ENCODE peak calls at places on chromosomes 16 and 17, in nine cellular contexts. G, J, Z, R, N, Q, U, C and T are unnamed samples. For H3K4me1, the result is how much of the 10 kb centered on the place peaks cover.

GRCh38 chr17:77579717-77580116 is 378.8 kb upstream of the TNRC6C start:
- DNase-seq in U (no peak), Q (no peak), Z (no peak), J (no peak), N (peak), G (no peak), C (no peak), R (no peak), T (no peak)

GRCh38 chr17:72361892-72362291 is 241.1 kb downstream of the SOX9 start:
- DNase-seq in R (peak), U (no peak), Z (no peak), J (no peak), C (no peak), G (no peak), Q (peak), N (no peak), T (no peak)

GRCh38 chr16:4089251-4089810 is 26.9 kb downstream of the ADCY9 start:
- DNase-seq in N (no peak), Z (no peak), J (no peak), G (no peak), U (no peak), C (no peak), Q (peak), R (no peak), T (peak)

GRCh38 chr17:34386925-34387550 is 24.0 kb upstream of the CCL1 start:
- DNase-seq in Z (no peak), N (no peak), C (no peak), G (no peak), J (peak), R (no peak), U (no peak), Q (peak), T (no peak)

GRCh38 chr16:52052818-52053217 is 494.1 kb downstream of the TOX3 start:
- DNase-seq in G (no peak), R (no peak), C (no peak), N (no peak), J (no peak), Q (no peak), U (no peak), Z (no peak), T (no peak)

GRCh38 chr16:72197556-72197955 is 25.6 kb upstream of the PMFBP1 start:
- DNase-seq in Z (no peak), G (no peak), U (no peak), J (no peak), Q (no peak), C (no peak), R (no peak), N (no peak), T (no peak)

GRCh38 chr16:24844101-24845030 is 1.4 kb upstream of the SLC5A11 start:
- DNase-seq in R (peak), J (no peak), U (no peak), C (peak), Q (peak), N (peak), Z (no peak), G (no peak), T (no peak)

GRCh38 chr17:74712756-74713155 is at the start of gene CD300LF:
- DNase-seq in J (peak), U (no peak), Q (no peak), Z (no peak), G (no peak), R (no peak), C (no peak), N (peak), T (peak)

GRCh38 chr17:36611345-36612072 is 10.1 kb downstream of the MRM1 start:
- DNase-seq in Q (peak), N (no peak), J (no peak), U (no peak), R (peak), G (no peak), Z (no peak), C (no peak), T (peak)

GRCh38 chr17:18968945-18969887 is 17.3 kb downstream of the SLC5A10 start:
- DNase-seq in U (no peak), C (peak), J (no peak), Q (no peak), R (peak), Z (no peak), N (peak), G (no peak), T (peak)

GRCh38 chr17:6195123-6195522 is 124.9 kb downstream of the WSCD1 start:
- DNase-seq in C (no peak), Q (no peak), N (no peak), J (no peak), Z (no peak), U (no peak), G (no peak), R (no peak), T (no peak)

GRCh38 chr16:30472328-30472942 is at the start of gene ITGAL:
- DNase-seq in J (peak), G (no peak), U (peak), Q (no peak), R (no peak), N (peak), Z (no peak), C (no peak), T (peak)

GRCh38 chr17:83083368-83084201 is 4.2 kb downstream of the METRNL start:
- DNase-seq in J (peak), U (peak), N (peak), G (no peak), C (peak), Q (peak), R (peak), Z (peak), T (no peak)

GRCh38 chr16:728131-728889 is 1.4 kb downstream of the HAGHL start:
- DNase-seq in C (peak), R (peak), J (peak), G (peak), Q (peak), Z (no peak), N (peak), U (peak), T (peak)

GRCh38 chr16:67537270-67537635 is 8.6 kb downstream of the RIPOR1 start:
- DNase-seq in C (no peak), R (no peak), J (peak), Z (peak), U (peak), Q (peak), N (peak), G (peak), T (peak)

GRCh38 chr17:332558-333322 is 19.9 kb downstream of the RPH3AL start:
- DNase-seq in U (no peak), R (peak), Z (peak), C (no peak), J (peak), N (no peak), G (no peak), Q (peak), T (no peak)

GRCh38 chr17:1643293-1643998 is 2.1 kb downstream of the SCARF1 start:
- DNase-seq in Z (peak), J (no peak), Q (no peak), U (peak), N (peak), C (peak), G (peak), R (peak), T (peak)

GRCh38 chr17:39730095-39730921 is at the start of gene MIEN1:
- DNase-seq in U (peak), Q (peak), C (peak), J (peak), G (peak), Z (peak), R (peak), N (peak), T (peak)

GRCh38 chr16:30357085-30357714 is 2.1 kb upstream of the CD2BP2 start:
- DNase-seq in C (no peak), Z (no peak), Q (peak), R (no peak), N (no peak), J (no peak), G (no peak), U (no peak), T (no peak)

GRCh38 chr17:41369713-41370112 is at the start of gene KRT33B:
- DNase-seq in N (no peak), U (no peak), J (no peak), Q (no peak), C (no peak), Z (no peak), G (no peak), R (no peak), T (no peak)

GRCh38 chr16:31333686-31334649 is 21.0 kb upstream of the ITGAX start:
- DNase-seq in U (peak), J (no peak), C (peak), Q (peak), N (peak), Z (no peak), R (peak), G (peak), T (no peak)

GRCh38 chr16:19071811-19072777 is 4.7 kb downstream of the COQ7 start:
- DNase-seq in J (no peak), Z (no peak), N (peak), R (peak), G (peak), U (peak), Q (peak), C (peak), T (peak)

GRCh38 chr16:19940195-19940594 is 55.5 kb upstream of the GPRC5B start:
- DNase-seq in Z (no peak), N (no peak), G (no peak), U (no peak), Q (no peak), C (no peak), R (no peak), J (no peak), T (no peak)

GRCh38 chr17:7997186-7997585 is 5.2 kb upstream of the GUCY2D start:
- DNase-seq in C (peak), J (no peak), N (peak), Q (peak), G (peak), R (peak), Z (no peak), U (peak), T (no peak)

GRCh38 chr16:964696-965395 is 5.9 kb downstream of the LMF1 start:
- DNase-seq in U (peak), Z (no peak), J (no peak), G (no peak), C (no peak), N (no peak), R (no peak), Q (no peak), T (no peak)

GRCh38 chr17:2709173-2709661 is 2.3 kb downstream of the CLUH start:
- DNase-seq in N (peak), Q (no peak), U (no peak), G (no peak), Z (peak), J (no peak), R (peak), C (no peak), T (peak)

GRCh38 chr16:89507219-89507833 is 877 bp upstream of the SPG7 start:
- DNase-seq in Z (no peak), N (no peak), R (no peak), Q (no peak), C (no peak), G (no peak), J (no peak), U (peak), T (peak)

GRCh38 chr17:45861185-45861584 is 16.5 kb downstream of the SPPL2C start:
- DNase-seq in Z (no peak), R (no peak), G (no peak), J (no peak), C (no peak), Q (no peak), U (no peak), N (no peak), T (no peak)

DNA sequence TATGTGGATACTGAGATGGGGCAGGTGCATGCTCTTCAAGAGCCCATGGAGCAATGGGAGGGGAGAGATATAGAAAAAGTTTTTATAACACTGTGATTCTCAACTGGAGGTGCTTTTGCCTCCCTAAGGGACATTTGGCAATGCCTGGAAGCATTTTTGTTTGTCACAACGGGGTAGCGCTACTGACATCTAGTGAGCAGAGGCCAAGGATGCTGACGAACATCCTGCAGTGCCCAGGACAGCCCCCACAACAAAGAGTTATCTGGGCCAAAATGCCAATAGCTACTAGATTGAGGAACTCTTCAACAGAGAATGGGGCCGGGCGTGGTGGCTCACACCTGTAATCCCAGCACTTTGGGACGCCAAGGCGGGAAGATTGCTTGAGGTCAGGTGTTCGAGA is 67.2 kb upstream of the CLEC3A start:
- DNase-seq in G (peak), R (no peak), Q (no peak), U (no peak), Z (no peak), J (no peak), N (no peak), C (no peak), T (no peak)
- TF ChIP-seq CTCF in G (peak), R (no peak), Q (peak), U (no peak), Z (no peak), J (no peak), N (no peak), C (no peak), T (no peak)

DNA sequence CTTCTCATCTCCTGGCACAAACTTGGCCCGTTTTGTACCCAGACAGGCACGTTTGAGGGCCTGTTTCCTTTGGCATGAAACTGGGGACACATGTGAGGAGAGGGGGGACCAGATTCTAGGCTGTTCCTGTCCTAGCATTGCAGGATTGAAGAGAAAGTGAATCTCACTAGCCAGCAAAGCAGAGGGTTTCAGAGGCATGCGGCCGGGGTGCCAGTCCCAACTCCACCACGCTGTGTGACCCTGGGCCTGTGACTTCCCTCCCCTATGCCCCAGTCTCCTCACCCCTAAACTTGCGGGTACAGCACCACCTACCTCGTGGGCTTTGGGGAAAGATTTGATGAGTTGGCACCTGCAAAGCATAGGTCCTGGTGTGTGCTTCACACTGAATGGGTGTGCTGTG is 53.5 kb upstream of the CIBAR2 start:
- DNase-seq in Q (no peak), G (no peak), R (no peak), J (no peak), Z (no peak), N (no peak), C (no peak), U (no peak), T (no peak)
- H3K4me3 ChIP-seq in Q (no peak), G (no peak), R (no peak), J (no peak), Z (no peak), N (no peak), C (no peak), U (no peak), T (no peak)

GRCh38 chr16:2470234-2470601 is 879 bp upstream of the NTN3 start:
- DNase-seq in U (no peak), C (no peak), Q (no peak), G (no peak), R (no peak), N (no peak), J (no peak), Z (no peak), T (no peak)

GRCh38 chr16:2468725-2469398 is 2.2 kb upstream of the NTN3 start:
- DNase-seq in U (no peak), Z (peak), R (no peak), C (peak), J (no peak), G (peak), Q (no peak), N (peak), T (peak)

GRCh38 chr16:2470603-2471015 is 488 bp upstream of the NTN3 start:
- DNase-seq in N (no peak), Q (no peak), C (no peak), Z (no peak), R (no peak), J (no peak), G (no peak), U (no peak), T (no peak)

GRCh38 chr16:2468142-2468724 is 2.9 kb upstream of the NTN3 start:
- DNase-seq in C (peak), R (peak), U (no peak), Z (no peak), J (no peak), Q (peak), G (peak), N (no peak), T (no peak)

GRCh38 chr16:2469399-2470233 is 1.5 kb upstream of the NTN3 start:
- DNase-seq in Z (no peak), U (no peak), G (no peak), C (peak), J (no peak), Q (no peak), N (no peak), R (no peak), T (no peak)
- H3K4me1 ChIP-seq in Z (under half), U (under half), G (under half), C (under half), J (half or more), Q (under half), N (under half), R (under half), T (under half)

GRCh38 chr16:17921357-17921978 is 415.1 kb downstream of the NPIPA8 start:
- DNase-seq in N (peak), U (peak), Q (no peak), J (no peak), Z (no peak), R (peak), C (no peak), G (peak), T (peak)
- TF ChIP-seq CTCF in N (peak), U (peak), Q (peak), J (no peak), Z (no peak), R (peak), C (peak), G (peak), T (peak)

DNA sequence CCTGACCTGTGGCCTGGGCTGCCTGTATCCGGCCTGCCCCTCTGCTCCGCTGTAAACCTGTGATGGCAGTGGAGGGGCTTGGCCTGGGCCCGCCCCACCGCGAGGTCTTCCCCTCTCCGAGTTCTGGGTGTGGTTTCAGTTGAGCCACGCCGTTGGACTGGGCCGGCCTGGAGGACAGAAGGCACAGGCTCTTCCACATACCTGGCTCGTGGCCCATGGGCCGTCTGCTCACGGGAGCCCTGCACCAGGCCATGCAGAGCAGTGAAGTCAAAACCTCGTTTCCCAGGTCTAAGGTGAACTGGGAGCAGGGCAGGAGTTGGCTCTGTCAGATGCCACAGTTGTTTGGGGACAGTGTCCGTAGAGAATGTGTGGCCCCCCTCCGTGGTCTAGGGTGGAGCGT is 5.6 kb upstream of the RNPS1 start:
- DNase-seq in N (no peak), R (no peak), Z (no peak), Q (no peak), J (no peak), U (no peak), G (no peak), C (no peak), T (no peak)
- H3K4me3 ChIP-seq in N (no peak), R (no peak), Z (no peak), Q (no peak), J (no peak), U (no peak), G (no peak), C (no peak), T (no peak)

DNA sequence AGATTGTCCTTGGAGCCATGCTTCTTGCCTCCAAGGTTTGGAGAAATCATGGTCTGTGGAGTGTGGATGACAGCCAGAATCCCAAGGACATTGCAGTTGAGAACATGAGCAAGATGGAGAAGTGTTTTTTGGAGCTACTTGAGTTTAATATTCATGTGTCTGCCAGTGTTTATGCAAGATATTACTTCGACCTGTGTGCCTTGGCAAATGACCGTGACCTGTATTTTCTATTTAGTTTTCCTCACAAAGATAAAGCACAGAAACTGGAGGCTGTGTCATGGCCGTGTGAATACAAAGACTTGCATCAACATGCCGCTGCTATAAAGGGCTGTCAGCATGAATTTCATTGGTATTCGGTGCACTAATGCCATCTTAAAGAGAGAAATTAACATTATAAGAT is 9.0 kb downstream of the GGA2 start:
- DNase-seq in G (no peak), C (no peak), N (no peak), R (peak), Q (no peak), Z (no peak), J (no peak), U (no peak), T (no peak)
- H3K4me1 ChIP-seq in G (under half), C (under half), N (under half), R (under half), Q (under half), Z (half or more), J (under half), U (under half), T (half or more)